ENCODE peak calls at places on chromosome 4, in four cellular contexts. W is GM12891, H is GM12878, K is K562. V is an unnamed sample.

GRCh38 chr4:146943691-146944375 is 1.8 kb downstream of the TTC29 start:
- DNase-seq in K (no peak), W (no peak), H (no peak), V (no peak)

GRCh38 chr4:23290656-23291055 is 597.9 kb downstream of the GBA3 start:
- DNase-seq in H (no peak), K (no peak), W (no peak), V (no peak)

GRCh38 chr4:47668810-47669408 is 169.0 kb downstream of the CORIN start:
- DNase-seq in K (peak; percentile 51), W (no peak), H (no peak), V (peak; percentile 28)

GRCh38 chr4:74534121-74534520 is 89.2 kb downstream of the AREG start:
- DNase-seq in H (no peak), W (no peak), K (no peak), V (no peak)

GRCh38 chr4:80202784-80203553 is 5.7 kb downstream of the PRDM8 start:
- DNase-seq in K (no peak), W (peak; percentile 58), H (no peak), V (peak; percentile 57)

GRCh38 chr4:7118013-7118832 is 50.4 kb upstream of the GRPEL1 start:
- DNase-seq in K (no peak), W (no peak), H (no peak), V (no peak)

GRCh38 chr4:154506253-154506652 is 14.7 kb upstream of the DCHS2 start:
- DNase-seq in W (no peak), H (no peak), K (peak; percentile 38), V (no peak)

GRCh38 chr4:109969909-109970308 is 57.2 kb downstream of the EGF start:
- DNase-seq in W (no peak), K (no peak), H (no peak), V (peak; percentile 49)

GRCh38 chr4:70793626-70794025 is 46.1 kb downstream of the GRSF1 start:
- DNase-seq in K (no peak), H (no peak), W (no peak), V (no peak)

GRCh38 chr4:169229571-169230028 is 41.2 kb downstream of the SH3RF1 start:
- DNase-seq in H (no peak), K (no peak), W (no peak), V (no peak)

GRCh38 chr4:103002551-103002950 is 17.0 kb downstream of the SLC9B1 start:
- DNase-seq in H (no peak), W (no peak), K (no peak), V (no peak)

GRCh38 chr4:4860381-4860802 is 927 bp downstream of the MSX1 start:
- DNase-seq in W (no peak), H (no peak), K (peak; percentile 57), V (no peak)

GRCh38 chr4:15774020-15774420 is 4.1 kb upstream of the CD38 start:
- DNase-seq in H (no peak), K (no peak), W (no peak), V (no peak)

GRCh38 chr4:149735796-149736195 is 79.8 kb downstream of the IQCM start:
- DNase-seq in K (no peak), H (no peak), W (no peak), V (peak; percentile 55)

GRCh38 chr4:139910106-139910505 is 243.9 kb downstream of the MAML3 start:
- DNase-seq in H (no peak), K (no peak), W (no peak), V (no peak)

GRCh38 chr4:153087671-153088194 is 116.5 kb upstream of the TRIM2 start:
- DNase-seq in W (no peak), H (no peak), K (no peak), V (no peak)

GRCh38 chr4:170004656-170005250 is 21.4 kb downstream of the MFAP3L start:
- DNase-seq in H (no peak), W (no peak), K (no peak), V (no peak)

GRCh38 chr4:6681191-6681590 is 12.5 kb upstream of the S100P start:
- DNase-seq in H (no peak), K (peak; percentile 56), W (no peak), V (no peak)

GRCh38 chr4:20954541-20954940 is 254.3 kb downstream of the PACRGL start:
- DNase-seq in H (no peak), W (no peak), K (no peak), V (no peak)

GRCh38 chr4:123661080-123661737 is 264.6 kb downstream of the SPRY1 start:
- DNase-seq in W (no peak), K (no peak), H (no peak), V (no peak)

GRCh38 chr4:178351185-178351584 is 908.9 kb upstream of the AGA start:
- DNase-seq in K (no peak), H (no peak), W (no peak), V (no peak)

GRCh38 chr4:80365928-80366327 is 30.4 kb downstream of the CFAP299 start:
- DNase-seq in K (no peak), W (no peak), H (peak; percentile 26), V (no peak)

GRCh38 chr4:163693776-163694175 is 199.3 kb downstream of the TMA16 start:
- DNase-seq in W (no peak), K (no peak), H (no peak), V (no peak)

GRCh38 chr4:102299708-102300107 is 45.6 kb downstream of the SLC39A8 start:
- DNase-seq in W (no peak), H (no peak), K (peak; percentile 68), V (no peak)

GRCh38 chr4:169311643-169312365 is 41.0 kb upstream of the SH3RF1 start:
- DNase-seq in W (no peak), H (peak; percentile 30), K (peak; percentile 32), V (peak; percentile 31)

GRCh38 chr4:88134536-88135361 is 23.7 kb downstream of the ABCG2 start:
- DNase-seq in W (no peak), K (no peak), H (no peak), V (no peak)
- TF ChIP-seq SPI1 in W (no peak), K (no peak), H (no peak), V (no peak)

GRCh38 chr4:162461952-162462351 is 298.2 kb upstream of the FSTL5 start:
- DNase-seq in H (no peak), K (no peak), W (no peak), V (no peak)
- TF ChIP-seq SPI1 in H (no peak), K (no peak), W (no peak), V (no peak)

DNA sequence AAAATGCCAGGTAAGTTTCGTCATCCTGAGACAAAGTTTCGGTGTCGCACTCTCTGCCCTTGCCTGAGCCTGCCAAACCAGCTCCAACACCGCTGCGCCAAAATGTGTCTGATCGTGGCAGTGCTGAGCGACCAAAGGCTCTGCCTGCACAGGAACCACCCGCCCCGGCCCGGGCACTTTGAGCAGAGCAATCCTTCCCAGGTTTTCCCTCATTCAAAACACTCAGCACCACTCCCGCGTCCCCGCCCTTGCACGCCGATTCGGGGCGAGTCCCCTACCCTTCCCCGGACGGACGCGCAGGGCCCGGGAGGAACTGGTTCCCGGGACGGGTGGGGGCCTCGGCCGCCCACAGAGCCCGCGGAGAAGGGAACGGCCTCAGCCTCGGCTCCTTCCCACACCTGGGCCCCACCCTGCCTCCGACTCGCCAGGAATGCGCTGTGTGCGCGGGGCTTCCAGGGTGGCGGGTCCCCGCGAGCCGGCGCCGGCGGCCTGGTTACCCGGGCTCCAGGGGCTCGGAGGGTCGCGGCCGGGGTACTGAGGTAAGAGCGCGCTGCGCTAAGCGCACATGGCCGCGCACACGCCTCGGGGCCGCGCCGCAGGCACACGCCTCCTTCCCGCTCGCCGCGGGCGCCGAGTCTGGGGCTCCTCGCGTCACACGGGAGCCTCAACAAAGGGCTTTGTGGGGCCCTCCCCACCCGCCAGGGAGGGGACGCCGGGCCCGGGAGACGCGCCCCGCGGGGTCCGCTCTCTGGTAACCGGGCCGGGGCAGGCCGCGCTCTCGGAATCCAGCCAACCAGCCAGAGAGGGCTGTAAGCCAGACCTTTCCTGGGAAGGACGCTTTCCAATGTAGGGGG is at the start of gene C4orf36:
- DNase-seq in W (peak; percentile 47), K (peak; percentile 56), H (no peak), V (no peak)
- TF ChIP-seq SPI1 in W (no peak), K (no peak), H (no peak), V (peak; percentile 51)

GRCh38 chr4:91826186-91826585 is 477.6 kb upstream of the GRID2 start:
- DNase-seq in K (no peak), W (no peak), H (no peak), V (no peak)
- TF ChIP-seq SPI1 in K (no peak), W (no peak), H (no peak), V (no peak)

GRCh38 chr4:1763550-1764080 is 29.5 kb upstream of the FGFR3 start:
- DNase-seq in H (no peak), W (peak; percentile 68), K (peak; percentile 62), V (no peak)
- TF ChIP-seq SPI1 in H (no peak), W (no peak), K (no peak), V (no peak)

GRCh38 chr4:8355864-8356565 is 84.5 kb downstream of the ACOX3 start:
- DNase-seq in K (no peak), H (no peak), W (no peak), V (no peak)
- TF ChIP-seq SPI1 in K (no peak), H (no peak), W (no peak), V (no peak)

GRCh38 chr4:27350161-27350560 is 489.5 kb downstream of the STIM2 start:
- DNase-seq in W (no peak), H (no peak), K (no peak), V (no peak)
- TF ChIP-seq SPI1 in W (no peak), H (no peak), K (no peak), V (no peak)

DNA sequence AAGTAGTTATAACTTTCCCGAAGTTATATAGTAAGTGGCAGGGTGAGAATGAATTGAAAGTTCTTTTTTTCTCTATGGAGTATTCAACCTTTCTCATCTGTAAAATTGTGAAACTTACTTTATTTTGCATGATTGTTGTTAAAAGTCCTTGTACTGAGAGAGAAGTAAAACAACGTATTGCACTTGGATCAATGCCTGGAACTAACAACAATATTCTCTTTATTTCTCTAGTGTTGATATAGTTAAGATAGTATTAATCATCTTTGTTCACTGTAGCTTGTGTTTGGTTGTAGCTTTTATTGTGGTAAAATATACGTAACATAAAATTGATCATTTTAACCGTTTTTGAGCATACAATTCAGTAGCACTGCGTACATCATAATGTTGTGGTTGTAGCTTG is 48.7 kb downstream of the STIM2 start:
- DNase-seq in H (no peak), W (no peak), K (no peak), V (no peak)
- TF ChIP-seq SPI1 in H (no peak), W (no peak), K (no peak), V (no peak)

GRCh38 chr4:86055898-86056297 is 304.0 kb downstream of the MAPK10 start:
- DNase-seq in W (no peak), H (no peak), K (no peak), V (no peak)
- TF ChIP-seq SPI1 in W (no peak), H (no peak), K (no peak), V (no peak)